ENCODE peak calls at places on chromosome 5, in nine cellular contexts. S is IMR-90, B is GM06990, O is GM13977, C is B cell, X is ovary, T is endothelial cell, H is LNCaP clone FGC, I is cardiac muscle cell. A is an unnamed sample.

GRCh38 chr5:28575368-28575767 is 1537.0 kb upstream of the CDH9 start:
- DNase-seq in B (no peak), T (no peak), X (no peak), I (no peak), C (no peak), S (no peak), O (no peak), H (no peak), A (no peak)

GRCh38 chr5:33921005-33921404 is 15.2 kb upstream of the RXFP3 start:
- DNase-seq in X (no peak), H (no peak), T (no peak), I (no peak), B (no peak), C (no peak), S (no peak), O (no peak), A (no peak)

GRCh38 chr5:59786271-59786805 is 107.2 kb downstream of the PDE4D start:
- DNase-seq in I (peak; percentile 79), T (no peak), S (peak; percentile 27), X (no peak), C (no peak), H (no peak), O (no peak), B (no peak), A (no peak)

GRCh38 chr5:22539756-22540155 is 313.4 kb downstream of the CDH12 start:
- DNase-seq in C (no peak), B (no peak), S (no peak), X (no peak), H (no peak), O (no peak), T (no peak), I (no peak), A (no peak)

GRCh38 chr5:117889592-117889991 is 1098.8 kb downstream of the DTWD2 start:
- DNase-seq in S (peak; percentile 71), C (no peak), I (peak; percentile 75), T (no peak), B (no peak), H (peak; percentile 70), X (no peak), O (no peak), A (no peak)

GRCh38 chr5:150256416-150257064 is 33.0 kb downstream of the CAMK2A start:
- DNase-seq in O (no peak), C (no peak), S (no peak), H (no peak), B (no peak), T (peak; percentile 66), I (no peak), X (no peak), A (peak; percentile 51)

GRCh38 chr5:137778772-137779564 is 24.8 kb upstream of the HNRNPA0 start:
- DNase-seq in H (no peak), S (peak; percentile 39), C (peak; percentile 64), T (no peak), O (peak; percentile 30), I (peak; percentile 69), X (no peak), B (no peak), A (no peak)

GRCh38 chr5:159331099-159331973 is 1.0 kb upstream of the IL12B start:
- DNase-seq in S (peak; percentile 19), C (peak; percentile 85), I (peak; percentile 64), X (peak; percentile 28), B (peak; percentile 80), H (no peak), O (peak; percentile 71), T (peak; percentile 72), A (peak; percentile 88)

GRCh38 chr5:7686794-7687193 is 164.1 kb downstream of the CFAP90 start:
- DNase-seq in T (no peak), X (no peak), C (no peak), B (no peak), I (no peak), S (no peak), O (no peak), H (no peak), A (no peak)

GRCh38 chr5:1763960-1764605 is 35.6 kb downstream of the MRPL36 start:
- DNase-seq in X (no peak), C (no peak), H (no peak), O (no peak), S (no peak), B (no peak), T (no peak), I (no peak), A (no peak)

GRCh38 chr5:151885138-151885908 is 39.3 kb downstream of the GLRA1 start:
- DNase-seq in C (no peak), H (no peak), S (no peak), B (no peak), X (no peak), T (no peak), O (no peak), I (no peak), A (no peak)

GRCh38 chr5:96434201-96434645 is 1.2 kb upstream of the PCSK1 start:
- DNase-seq in I (peak; percentile 89), B (peak; percentile 9), T (peak; percentile 82), H (peak; percentile 21), S (peak; percentile 74), O (peak; percentile 28), X (peak; percentile 47), C (peak; percentile 43), A (peak; percentile 92)
- TF ChIP-seq CTCF in I (peak; percentile 31), B (no peak), T (peak; percentile 14), H (no peak), S (no peak), O (no peak), X (no peak), C (no peak), A (no peak)

GRCh38 chr5:172647341-172648007 is 6.4 kb downstream of the NEURL1B start:
- DNase-seq in H (no peak), X (no peak), B (no peak), S (no peak), I (no peak), O (no peak), T (no peak), C (no peak), A (no peak)

GRCh38 chr5:172645271-172645670 is 4.2 kb downstream of the NEURL1B start:
- DNase-seq in O (no peak), H (no peak), C (no peak), B (no peak), X (no peak), T (no peak), I (no peak), S (no peak), A (no peak)

GRCh38 chr5:172648755-172649154 is 7.7 kb downstream of the NEURL1B start:
- DNase-seq in I (no peak), S (no peak), O (no peak), C (no peak), X (no peak), B (no peak), T (no peak), H (no peak), A (no peak)

GRCh38 chr5:172648008-172648359 is 6.9 kb downstream of the NEURL1B start:
- DNase-seq in B (no peak), H (no peak), C (no peak), T (no peak), X (no peak), I (no peak), O (no peak), S (no peak), A (no peak)

DNA sequence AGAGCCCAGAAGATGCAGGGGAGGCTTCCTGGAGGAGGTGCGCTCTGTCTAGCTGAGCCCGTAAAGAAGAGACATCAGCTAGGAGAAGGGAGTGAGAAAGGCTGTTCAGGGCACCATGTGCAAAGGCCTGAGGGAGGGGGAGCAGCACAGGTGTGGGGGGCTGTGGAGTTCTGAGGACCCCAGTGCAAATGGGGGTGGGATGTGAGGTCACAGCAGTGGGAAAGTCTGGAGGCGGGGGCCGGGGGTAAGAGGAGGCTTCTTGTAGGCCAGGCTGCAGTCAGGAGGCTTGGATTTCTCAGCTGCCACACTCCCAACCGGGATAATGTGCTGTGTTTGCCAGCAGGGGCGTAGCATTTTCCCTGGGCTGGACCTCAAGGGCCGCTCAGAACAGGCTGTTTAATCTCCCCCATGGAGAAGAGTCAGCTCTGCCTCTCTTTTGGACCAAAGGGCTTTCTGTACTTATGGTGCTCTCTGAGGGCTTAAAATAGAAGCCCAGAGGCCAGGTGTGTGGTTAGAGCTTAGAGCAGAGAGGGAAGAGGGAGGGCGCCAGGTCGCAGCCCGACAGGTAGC is 5.7 kb downstream of the NEURL1B start:
- DNase-seq in C (no peak), O (no peak), S (peak; percentile 15), T (peak; percentile 47), I (peak; percentile 54), X (peak; percentile 53), H (no peak), B (no peak), A (peak; percentile 38)
- TF ChIP-seq CTCF in C (no peak), O (no peak), S (peak; percentile 17), T (peak; percentile 19), I (peak; percentile 47), X (no peak), H (no peak), B (peak; percentile 27), A (peak; percentile 45)

GRCh38 chr5:130141689-130142320 is 237.5 kb downstream of the CHSY3 start:
- DNase-seq in I (peak; percentile 70), B (no peak), H (no peak), T (peak; percentile 60), O (peak; percentile 9), S (no peak), X (no peak), C (no peak), A (peak; percentile 35)
- TF ChIP-seq CTCF in I (peak; percentile 91), B (peak; percentile 91), H (peak; percentile 64), T (no peak), O (peak; percentile 54), S (peak; percentile 33), X (no peak), C (no peak), A (peak; percentile 49)

GRCh38 chr5:565782-566445 is 41.7 kb upstream of the SLC9A3 start:
- DNase-seq in X (no peak), T (no peak), B (no peak), S (peak; percentile 41), I (peak; percentile 8), H (no peak), C (no peak), O (no peak), A (no peak)
- TF ChIP-seq CTCF in X (no peak), T (no peak), B (no peak), S (no peak), I (no peak), H (peak; percentile 21), C (no peak), O (peak; percentile 22), A (no peak)

GRCh38 chr5:16792278-16793275 is 143.5 kb downstream of the MYO10 start:
- DNase-seq in I (no peak), B (no peak), O (no peak), T (no peak), S (no peak), H (no peak), X (no peak), C (no peak), A (no peak)
- TF ChIP-seq CTCF in I (no peak), B (no peak), O (no peak), T (no peak), S (no peak), H (no peak), X (no peak), C (no peak), A (no peak)

GRCh38 chr5:140822281-140822629 is 842 bp downstream of the PCDHA5 start:
- DNase-seq in C (no peak), I (no peak), X (no peak), S (no peak), B (no peak), O (no peak), H (no peak), T (no peak), A (no peak)
- TF ChIP-seq CTCF in C (no peak), I (no peak), X (no peak), S (no peak), B (no peak), O (no peak), H (no peak), T (no peak), A (no peak)

A was measured in nephron progenitor cell.